ENCODE peak calls at places on chromosome 6, in six cellular contexts. J, B, E, C, D and L are unnamed samples.

GRCh38 chr6:35152067-35152707 is 11.0 kb upstream of the TCP11 start:
- DNase-seq in B (no peak), J (no peak), D (no peak), E (no peak), C (no peak), L (no peak)

GRCh38 chr6:116090251-116090650 is 10.4 kb upstream of the NT5DC1 start:
- DNase-seq in J (no peak), D (no peak), C (no peak), B (no peak), E (no peak), L (no peak)

GRCh38 chr6:160391419-160392116 is 43.4 kb downstream of the SLC22A3 start:
- DNase-seq in C (no peak), J (no peak), D (peak; percentile 33), B (no peak), E (no peak), L (no peak)

GRCh38 chr6:83518946-83519489 is 6.7 kb downstream of the PRSS35 start:
- DNase-seq in B (no peak), D (no peak), E (no peak), J (peak; percentile 58), C (no peak), L (no peak)

GRCh38 chr6:157144861-157145260 is 178.5 kb downstream of the TMEM242 start:
- DNase-seq in C (no peak), J (no peak), D (no peak), E (no peak), B (no peak), L (no peak)

GRCh38 chr6:52415917-52416628 is 4.1 kb upstream of the EFHC1 start:
- DNase-seq in B (no peak), C (no peak), J (peak; percentile 60), D (no peak), E (no peak), L (no peak)

GRCh38 chr6:11535801-11536230 is 1.7 kb upstream of the TMEM170B start:
- DNase-seq in B (no peak), C (no peak), J (peak; percentile 46), D (no peak), E (no peak), L (peak; percentile 23)

GRCh38 chr6:47109281-47109680 is 67.1 kb upstream of the ADGRF1 start:
- DNase-seq in D (no peak), B (no peak), E (no peak), C (no peak), J (no peak), L (no peak)

GRCh38 chr6:116945809-116946208 is 68.8 kb downstream of the RFX6 start:
- DNase-seq in B (no peak), D (no peak), E (no peak), C (no peak), J (no peak), L (no peak)

GRCh38 chr6:78967191-78967590 is 99.8 kb downstream of the IRAK1BP1 start:
- DNase-seq in B (no peak), E (no peak), D (no peak), J (no peak), C (no peak), L (no peak)

GRCh38 chr6:16420715-16421461 is 182.5 kb downstream of the GMPR start:
- DNase-seq in D (peak; percentile 32), J (peak; percentile 83), C (no peak), B (no peak), E (no peak), L (no peak)

GRCh38 chr6:165910184-165910583 is 247.1 kb upstream of the PDE10A start:
- DNase-seq in B (no peak), E (no peak), J (peak; percentile 82), C (no peak), D (no peak), L (no peak)

GRCh38 chr6:36130672-36131516 is 581 bp downstream of the MAPK13 start:
- DNase-seq in D (peak; percentile 77), B (no peak), J (no peak), E (peak; percentile 89), C (peak; percentile 69), L (no peak)

GRCh38 chr6:159929819-159930218 is 39.0 kb downstream of the MAS1 start:
- DNase-seq in C (no peak), E (peak; percentile 81), D (peak; percentile 12), B (peak; percentile 36), J (no peak), L (no peak)

GRCh38 chr6:125245523-125246264 is 56.1 kb downstream of the HDDC2 start:
- DNase-seq in J (no peak), D (peak; percentile 45), E (no peak), B (no peak), C (no peak), L (no peak)
- TF ChIP-seq POLR2A in J (no peak), D (no peak), E (no peak), B (no peak), C (no peak), L (no peak)

GRCh38 chr6:43724354-43724753 is 36.8 kb upstream of the MRPS18A start:
- DNase-seq in B (no peak), D (no peak), E (no peak), C (no peak), J (no peak), L (no peak)

GRCh38 chr6:43725643-43726580 is 38.3 kb upstream of the MRPS18A start:
- DNase-seq in C (no peak), J (no peak), D (no peak), E (no peak), B (no peak), L (no peak)

GRCh38 chr6:43724914-43725642 is 37.5 kb upstream of the MRPS18A start:
- DNase-seq in D (peak; percentile 93), B (peak; percentile 68), E (peak; percentile 98), C (peak; percentile 50), J (peak; percentile 95), L (peak; percentile 83)

GRCh38 chr6:43722920-43723565 is 35.5 kb upstream of the MRPS18A start:
- DNase-seq in D (no peak), J (no peak), C (no peak), B (no peak), E (no peak), L (no peak)

DNA sequence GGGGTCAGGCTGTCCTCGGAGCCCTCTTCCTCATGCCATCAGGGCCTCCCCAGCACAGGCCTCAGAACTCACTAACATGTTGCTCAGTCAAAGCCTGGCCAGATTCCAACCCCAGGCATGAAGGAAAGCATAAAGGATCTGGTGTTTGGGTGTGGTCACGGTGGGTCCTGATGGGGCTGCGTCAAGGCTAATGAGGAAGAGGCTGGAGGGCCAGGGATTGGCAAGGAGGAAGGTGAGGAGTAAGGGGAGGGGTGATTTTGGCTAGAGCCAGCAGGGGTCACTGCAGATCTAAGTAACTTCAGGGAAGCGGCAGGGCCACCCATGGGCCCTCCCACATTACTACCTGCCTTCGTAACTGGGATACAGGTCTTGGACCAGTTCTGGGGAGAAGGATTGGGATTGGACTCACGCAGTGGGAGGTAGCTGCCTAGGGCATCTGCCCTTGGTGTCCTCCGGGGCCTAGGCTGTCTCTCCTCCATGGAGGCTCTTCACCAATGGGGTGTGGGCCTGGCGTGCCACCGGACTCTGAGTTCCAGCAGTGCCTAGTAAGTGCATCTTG is 36.2 kb upstream of the MRPS18A start:
- DNase-seq in B (peak; percentile 66), D (peak; percentile 90), J (peak; percentile 70), C (peak; percentile 71), E (peak; percentile 92), L (peak; percentile 86)
- TF ChIP-seq POLR2A in B (no peak), D (no peak), J (no peak), C (no peak), E (no peak), L (no peak)

GRCh38 chr6:33088258-33088930 is 12.6 kb downstream of the HLA-DPB1 start:
- DNase-seq in D (no peak), B (no peak), E (no peak), C (no peak), J (no peak), L (no peak)
- TF ChIP-seq POLR2A in D (no peak), B (no peak), E (no peak), C (no peak), J (no peak), L (no peak)

GRCh38 chr6:152566040-152566875 is 70.9 kb downstream of the SYNE1 start:
- DNase-seq in D (no peak), E (no peak), B (no peak), J (no peak), C (peak; percentile 36), L (no peak)
- TF ChIP-seq POLR2A in D (no peak), E (no peak), B (no peak), J (no peak), C (no peak), L (no peak)